ENCODE peak calls at places on chromosome 2, in ten cellular contexts. B is IMR-90, P is transverse colon, E is MM.1S, L is SK-N-SH, J is tibial artery, N is foreskin fibroblast, T is fibroblast of lung, M is esophagus squamous epithelium, R is hepatocyte. Z is an unnamed sample.
A peak's percentile ranks its signal among the peaks of the same experiment; 100 is the strongest.

GRCh38 chr2:55968931-55969330 is 45.3 kb upstream of the EFEMP1 start:
- DNase-seq in B (no peak), P (no peak), E (no peak), L (no peak), J (no peak), N (no peak), T (no peak), M (no peak), R (no peak), Z (no peak)

GRCh38 chr2:144522741-144523605 is 3.1 kb upstream of the ZEB2 start:
- DNase-seq in B (no peak), P (no peak), E (no peak), L (peak; percentile 63), J (peak; percentile 60), N (no peak), T (peak; percentile 47), M (no peak), R (no peak), Z (no peak)

GRCh38 chr2:106956879-106957278 is 70.9 kb upstream of the ST6GAL2 start:
- DNase-seq in B (peak; percentile 84), P (no peak), E (no peak), L (peak; percentile 57), J (no peak), N (peak; percentile 94), T (peak; percentile 82), M (no peak), R (peak; percentile 81), Z (peak; percentile 99)

GRCh38 chr2:39608212-39608575 is 57.5 kb upstream of the TMEM178A start:
- DNase-seq in B (no peak), P (no peak), E (no peak), L (no peak), J (no peak), N (no peak), T (no peak), M (no peak), R (no peak), Z (no peak)

GRCh38 chr2:195202163-195202845 is 454.7 kb upstream of the SLC39A10 start:
- DNase-seq in B (peak; percentile 17), P (no peak), E (no peak), L (no peak), J (no peak), N (peak; percentile 1), T (no peak), M (no peak), R (no peak), Z (no peak)

GRCh38 chr2:20516646-20517341 is 69.9 kb downstream of the RHOB start:
- DNase-seq in B (peak; percentile 42), P (no peak), E (no peak), L (no peak), J (no peak), N (no peak), T (peak; percentile 67), M (no peak), R (no peak), Z (no peak)

GRCh38 chr2:9961014-9961413 is 9.5 kb downstream of the GRHL1 start:
- DNase-seq in B (no peak), P (no peak), E (no peak), L (peak; percentile 88), J (no peak), N (no peak), T (no peak), M (no peak), R (no peak), Z (no peak)

GRCh38 chr2:227214622-227215041 is 50.2 kb downstream of the COL4A3 start:
- DNase-seq in B (no peak), P (no peak), E (no peak), L (no peak), J (no peak), N (no peak), T (no peak), M (no peak), R (no peak), Z (no peak)

GRCh38 chr2:132400169-132400900 is 16.3 kb upstream of the GPR39 start:
- DNase-seq in B (peak; percentile 71), P (no peak), E (no peak), L (no peak), J (no peak), N (peak; percentile 11), T (peak; percentile 21), M (no peak), R (peak; percentile 80), Z (no peak)

GRCh38 chr2:118748245-118748885 is 99.1 kb downstream of the EN1 start:
- DNase-seq in B (no peak), P (no peak), E (no peak), L (no peak), J (no peak), N (no peak), T (peak; percentile 50), M (no peak), R (no peak), Z (no peak)

GRCh38 chr2:46858697-46859080 is 56.9 kb downstream of the MCFD2 start:
- DNase-seq in B (peak; percentile 91), P (no peak), E (no peak), L (no peak), J (no peak), N (peak; percentile 88), T (peak; percentile 92), M (no peak), R (no peak), Z (no peak)

GRCh38 chr2:95073856-95074662 is 47.5 kb downstream of the MRPS5 start:
- DNase-seq in B (no peak), P (no peak), E (no peak), L (peak; percentile 12), J (no peak), N (no peak), T (no peak), M (no peak), R (peak; percentile 2), Z (no peak)

GRCh38 chr2:10900216-10901109 is 11.3 kb upstream of the KCNF1 start:
- DNase-seq in B (peak; percentile 10), P (peak; percentile 62), E (no peak), L (peak; percentile 79), J (no peak), N (no peak), T (peak; percentile 12), M (no peak), R (no peak), Z (no peak)

GRCh38 chr2:78465707-78466106 is 559.8 kb upstream of the REG3G start:
- DNase-seq in B (no peak), P (no peak), E (no peak), L (no peak), J (no peak), N (no peak), T (no peak), M (no peak), R (no peak), Z (no peak)

GRCh38 chr2:96669539-96670215 is 27.1 kb downstream of the FER1L5 start:
- DNase-seq in B (no peak), P (no peak), E (no peak), L (no peak), J (no peak), N (no peak), T (no peak), M (no peak), R (no peak), Z (no peak)

GRCh38 chr2:98704499-98705332 is 26.2 kb downstream of the MGAT4A start:
- DNase-seq in B (no peak), P (peak; percentile 52), E (no peak), L (no peak), J (no peak), N (no peak), T (no peak), M (no peak), R (peak; percentile 64), Z (no peak)

GRCh38 chr2:27445155-27445554 is 3.0 kb downstream of the KRTCAP3 start:
- DNase-seq in B (no peak), P (no peak), E (no peak), L (no peak), J (no peak), N (no peak), T (no peak), M (no peak), R (no peak), Z (no peak)
- TF ChIP-seq CTCF in B (no peak), P (no peak), E (no peak), L (no peak), J (no peak), N (no peak), T (no peak), M (no peak), R (no peak), Z (no peak)

DNA sequence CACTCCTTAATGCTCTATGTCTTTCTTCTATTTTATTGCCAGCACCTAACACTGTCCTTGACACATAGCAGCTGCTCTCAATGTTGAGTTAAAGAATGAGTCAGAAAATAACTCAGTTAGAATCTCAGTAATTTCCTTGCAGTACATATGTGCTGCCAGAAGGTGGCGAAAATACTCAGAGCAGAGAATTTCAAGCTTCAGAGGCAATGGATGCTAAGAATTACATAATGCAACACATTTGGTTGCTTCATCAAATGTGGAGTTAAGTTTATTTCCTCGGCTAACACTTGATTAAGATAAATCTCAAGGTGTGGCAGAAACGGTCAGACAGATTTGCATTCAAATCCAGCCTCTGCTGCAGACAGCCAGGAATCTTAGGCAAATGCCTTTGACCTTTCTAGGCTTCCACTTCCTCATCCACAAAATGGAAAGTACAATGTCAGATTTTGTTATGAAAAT is 105.6 kb downstream of the VSNL1 start:
- DNase-seq in B (peak; percentile 88), P (peak; percentile 64), E (peak; percentile 52), L (peak; percentile 64), J (peak; percentile 60), N (peak; percentile 70), T (peak; percentile 92), M (no peak), R (peak; percentile 82), Z (peak; percentile 81)
- H3K4me3 ChIP-seq in B (no peak overlapping the region), P (no peak overlapping the region), E (no peak overlapping the region), L (no peak overlapping the region), J (no peak overlapping the region), N (no peak overlapping the region), T (no peak overlapping the region), M (no peak overlapping the region), R (no peak overlapping the region), Z (no peak overlapping the region)

GRCh38 chr2:74511104-74511989 is 2.9 kb upstream of the TLX2 start:
- DNase-seq in B (peak; percentile 37), P (no peak), E (no peak), L (no peak), J (no peak), N (no peak), T (no peak), M (no peak), R (no peak), Z (no peak)
- TF ChIP-seq CTCF in B (no peak), P (no peak), E (no peak), L (no peak), J (no peak), N (no peak), T (no peak), M (no peak), R (no peak), Z (no peak)

DNA sequence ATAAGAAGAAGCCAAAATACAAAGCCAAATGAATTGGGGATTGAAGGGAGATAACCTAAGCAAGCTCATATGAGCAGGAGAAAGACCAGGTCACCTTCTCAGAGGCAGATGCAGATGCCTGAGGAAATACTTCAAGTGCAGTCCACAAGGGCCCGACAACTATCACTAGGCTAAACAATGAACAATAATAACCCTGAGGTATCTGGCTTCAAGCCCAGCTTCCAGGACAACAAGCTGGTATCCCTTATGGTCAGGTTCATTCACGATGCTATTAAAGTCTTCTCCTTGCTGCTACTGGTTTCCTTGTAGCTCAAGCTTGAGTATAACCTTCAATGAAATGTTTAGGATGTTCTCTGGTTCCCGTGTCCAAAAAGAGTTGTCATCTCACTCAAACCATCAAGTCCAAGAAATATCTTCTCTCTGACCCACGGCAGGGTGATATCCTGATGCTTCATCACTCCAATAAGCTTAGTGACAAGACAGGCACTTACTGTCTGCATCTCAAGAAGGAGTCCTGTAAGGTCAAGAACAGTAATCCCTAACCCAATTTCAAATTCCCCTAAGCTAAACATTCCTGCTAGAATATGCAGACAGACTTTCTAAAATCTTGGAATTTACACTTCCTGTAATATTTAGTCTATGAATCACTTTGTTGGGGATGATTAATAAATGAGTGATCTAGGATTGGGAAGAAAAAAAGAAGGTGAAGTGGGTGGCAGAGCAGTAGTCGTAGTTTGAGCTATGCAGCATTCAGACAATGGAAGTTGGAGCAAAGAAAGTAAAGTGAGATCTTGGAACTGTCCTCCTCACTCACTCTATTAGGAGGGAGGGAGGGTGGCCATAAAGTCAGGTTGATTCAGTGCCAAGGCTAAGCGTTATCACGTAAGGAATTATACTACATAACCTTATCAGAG is 33.1 kb downstream of the CHN1 start:
- DNase-seq in B (peak; percentile 75), P (peak; percentile 55), E (no peak), L (peak; percentile 25), J (no peak), N (peak; percentile 55), T (peak; percentile 40), M (no peak), R (peak; percentile 42), Z (peak; percentile 69)
- H3K4me3 ChIP-seq in B (no peak overlapping the region), P (no peak overlapping the region), E (no peak overlapping the region), L (no peak overlapping the region), J (no peak overlapping the region), N (no peak overlapping the region), T (no peak overlapping the region), M (no peak overlapping the region), R (no peak overlapping the region), Z (peak overlapping the region; percentile 5)